ENCODE peak calls at places on chromosomes 5 and 9, in seven cellular contexts. One of them, this sample, is unnamed.

GRCh38 chr9:73133921-73134407 is 17.7 kb upstream of the ANXA1 start:
- DNase-seq in fibroblast of lung: no peak
- DNase-seq in T-helper 2 cell: no peak
- DNase-seq in HS-5: no peak
- DNase-seq in activated CD8-positive, alpha-beta memory T cell treated with anti-CD3 and anti-CD28 coated beads, Interleukin-2, amount 50 U/mL, for 48 hours: no peak
- DNase-seq in HEK293T: no peak
- DNase-seq in Calu3: peak; percentile 50
- DNase-seq in this sample: no peak

GRCh38 chr5:92353107-92354030 is 970.3 kb upstream of the ARRDC3 start:
- DNase-seq in HEK293T: no peak
- DNase-seq in Calu3: peak; percentile 20
- DNase-seq in activated CD8-positive, alpha-beta memory T cell treated with anti-CD3 and anti-CD28 coated beads, Interleukin-2, amount 50 U/mL, for 48 hours: no peak
- DNase-seq in fibroblast of lung: peak; percentile 78
- DNase-seq in HS-5: peak; percentile 20
- DNase-seq in T-helper 2 cell: no peak
- DNase-seq in this sample: no peak

GRCh38 chr9:96383165-96383939 is at the start of gene SLC35D2:
- DNase-seq in activated CD8-positive, alpha-beta memory T cell treated with anti-CD3 and anti-CD28 coated beads, Interleukin-2, amount 50 U/mL, for 48 hours: peak; percentile 62
- DNase-seq in Calu3: peak; percentile 66
- DNase-seq in HEK293T: no peak
- DNase-seq in T-helper 2 cell: peak; percentile 26
- DNase-seq in fibroblast of lung: peak; percentile 60
- DNase-seq in HS-5: no peak
- DNase-seq in this sample: peak; percentile 53

GRCh38 chr9:136565075-136565721 is 19.4 kb upstream of the NOTCH1 start:
- DNase-seq in Calu3: no peak
- DNase-seq in HS-5: no peak
- DNase-seq in fibroblast of lung: peak; percentile 38
- DNase-seq in HEK293T: no peak
- DNase-seq in T-helper 2 cell: no peak
- DNase-seq in activated CD8-positive, alpha-beta memory T cell treated with anti-CD3 and anti-CD28 coated beads, Interleukin-2, amount 50 U/mL, for 48 hours: no peak
- DNase-seq in this sample: no peak

GRCh38 chr5:111585291-111585690 is 73.0 kb upstream of the STARD4 start:
- DNase-seq in HEK293T: no peak
- DNase-seq in Calu3: no peak
- DNase-seq in T-helper 2 cell: no peak
- DNase-seq in HS-5: no peak
- DNase-seq in fibroblast of lung: peak; percentile 69
- DNase-seq in activated CD8-positive, alpha-beta memory T cell treated with anti-CD3 and anti-CD28 coated beads, Interleukin-2, amount 50 U/mL, for 48 hours: no peak
- DNase-seq in this sample: no peak

GRCh38 chr9:129278391-129279237 is 100.6 kb upstream of the IER5L start:
- DNase-seq in HEK293T: no peak
- DNase-seq in Calu3: peak; percentile 84
- DNase-seq in HS-5: no peak
- DNase-seq in fibroblast of lung: peak; percentile 50
- DNase-seq in T-helper 2 cell: no peak
- DNase-seq in activated CD8-positive, alpha-beta memory T cell treated with anti-CD3 and anti-CD28 coated beads, Interleukin-2, amount 50 U/mL, for 48 hours: peak; percentile 44
- DNase-seq in this sample: no peak

GRCh38 chr5:75054110-75054930 is 2.0 kb upstream of the GCNT4 start:
- DNase-seq in Calu3: peak; percentile 39
- DNase-seq in HS-5: no peak
- DNase-seq in T-helper 2 cell: no peak
- DNase-seq in activated CD8-positive, alpha-beta memory T cell treated with anti-CD3 and anti-CD28 coated beads, Interleukin-2, amount 50 U/mL, for 48 hours: peak; percentile 66
- DNase-seq in HEK293T: no peak
- DNase-seq in fibroblast of lung: peak; percentile 71
- DNase-seq in this sample: no peak

GRCh38 chr5:176880393-176881020 is 18.6 kb downstream of the HK3 start:
- DNase-seq in activated CD8-positive, alpha-beta memory T cell treated with anti-CD3 and anti-CD28 coated beads, Interleukin-2, amount 50 U/mL, for 48 hours: no peak
- DNase-seq in T-helper 2 cell: no peak
- DNase-seq in HS-5: no peak
- DNase-seq in HEK293T: no peak
- DNase-seq in fibroblast of lung: no peak
- DNase-seq in Calu3: no peak
- DNase-seq in this sample: no peak